ENCODE peak calls at places on chromosomes 5 and 9, in six cellular contexts. One of them, this sample, is unnamed.

GRCh38 chr5:121503111-121503840 is 348.4 kb upstream of the FTMT start:
- DNase-seq in GM12891: no peak
- DNase-seq in stimulated activated CD4-positive, alpha-beta T cell treated with anti-CD3 and anti-CD28 coated beads, TNF-alpha, amount 100 ng/mL, for 1 hour: no peak
- DNase-seq in HFF-Myc: no peak
- DNase-seq in GM13977: no peak
- DNase-seq in activated naive CD4-positive, alpha-beta T cell treated with anti-CD3 and anti-CD28 coated beads, Interleukin-2, amount 50 U/mL, for 72 hours: no peak
- DNase-seq in this sample: peak

GRCh38 chr5:163473613-163474243 is 13.3 kb downstream of the HMMR start:
- DNase-seq in GM12891: no peak
- DNase-seq in stimulated activated CD4-positive, alpha-beta T cell treated with anti-CD3 and anti-CD28 coated beads, TNF-alpha, amount 100 ng/mL, for 1 hour: no peak
- DNase-seq in HFF-Myc: no peak
- DNase-seq in GM13977: peak
- DNase-seq in activated naive CD4-positive, alpha-beta T cell treated with anti-CD3 and anti-CD28 coated beads, Interleukin-2, amount 50 U/mL, for 72 hours: no peak
- DNase-seq in this sample: no peak

GRCh38 chr5:71865202-71865601 is 146.1 kb downstream of the CARTPT start:
- DNase-seq in GM12891: no peak
- DNase-seq in stimulated activated CD4-positive, alpha-beta T cell treated with anti-CD3 and anti-CD28 coated beads, TNF-alpha, amount 100 ng/mL, for 1 hour: no peak
- DNase-seq in HFF-Myc: no peak
- DNase-seq in GM13977: no peak
- DNase-seq in activated naive CD4-positive, alpha-beta T cell treated with anti-CD3 and anti-CD28 coated beads, Interleukin-2, amount 50 U/mL, for 72 hours: no peak
- DNase-seq in this sample: no peak

GRCh38 chr5:66230551-66230950 is 86.5 kb downstream of the SREK1 start:
- DNase-seq in GM12891: no peak
- DNase-seq in stimulated activated CD4-positive, alpha-beta T cell treated with anti-CD3 and anti-CD28 coated beads, TNF-alpha, amount 100 ng/mL, for 1 hour: no peak
- DNase-seq in HFF-Myc: no peak
- DNase-seq in GM13977: no peak
- DNase-seq in activated naive CD4-positive, alpha-beta T cell treated with anti-CD3 and anti-CD28 coated beads, Interleukin-2, amount 50 U/mL, for 72 hours: no peak
- DNase-seq in this sample: peak

GRCh38 chr9:37290881-37291485 is 131.5 kb upstream of the GRHPR start:
- DNase-seq in GM12891: no peak
- DNase-seq in stimulated activated CD4-positive, alpha-beta T cell treated with anti-CD3 and anti-CD28 coated beads, TNF-alpha, amount 100 ng/mL, for 1 hour: no peak
- DNase-seq in HFF-Myc: no peak
- DNase-seq in GM13977: peak
- DNase-seq in activated naive CD4-positive, alpha-beta T cell treated with anti-CD3 and anti-CD28 coated beads, Interleukin-2, amount 50 U/mL, for 72 hours: no peak
- DNase-seq in this sample: no peak

GRCh38 chr5:177310757-177311173 is 933 bp downstream of the MXD3 start:
- DNase-seq in GM12891: no peak
- DNase-seq in stimulated activated CD4-positive, alpha-beta T cell treated with anti-CD3 and anti-CD28 coated beads, TNF-alpha, amount 100 ng/mL, for 1 hour: no peak
- DNase-seq in HFF-Myc: no peak
- DNase-seq in GM13977: no peak
- DNase-seq in activated naive CD4-positive, alpha-beta T cell treated with anti-CD3 and anti-CD28 coated beads, Interleukin-2, amount 50 U/mL, for 72 hours: no peak
- DNase-seq in this sample: peak

GRCh38 chr9:132249123-132249522 is 87.3 kb downstream of the NTNG2 start:
- DNase-seq in GM12891: no peak
- DNase-seq in stimulated activated CD4-positive, alpha-beta T cell treated with anti-CD3 and anti-CD28 coated beads, TNF-alpha, amount 100 ng/mL, for 1 hour: no peak
- DNase-seq in HFF-Myc: no peak
- DNase-seq in GM13977: no peak
- DNase-seq in activated naive CD4-positive, alpha-beta T cell treated with anti-CD3 and anti-CD28 coated beads, Interleukin-2, amount 50 U/mL, for 72 hours: no peak
- DNase-seq in this sample: no peak

GRCh38 chr5:19099195-19099594 is 888.8 kb downstream of the CDH18 start:
- DNase-seq in GM12891: no peak
- DNase-seq in stimulated activated CD4-positive, alpha-beta T cell treated with anti-CD3 and anti-CD28 coated beads, TNF-alpha, amount 100 ng/mL, for 1 hour: no peak
- DNase-seq in HFF-Myc: no peak
- DNase-seq in GM13977: no peak
- DNase-seq in activated naive CD4-positive, alpha-beta T cell treated with anti-CD3 and anti-CD28 coated beads, Interleukin-2, amount 50 U/mL, for 72 hours: no peak
- DNase-seq in this sample: no peak

GRCh38 chr9:23826120-23826629 is at the start of gene ELAVL2:
- DNase-seq in GM12891: no peak
- DNase-seq in stimulated activated CD4-positive, alpha-beta T cell treated with anti-CD3 and anti-CD28 coated beads, TNF-alpha, amount 100 ng/mL, for 1 hour: no peak
- DNase-seq in HFF-Myc: peak
- DNase-seq in GM13977: no peak
- DNase-seq in activated naive CD4-positive, alpha-beta T cell treated with anti-CD3 and anti-CD28 coated beads, Interleukin-2, amount 50 U/mL, for 72 hours: no peak
- DNase-seq in this sample: peak

GRCh38 chr5:8013951-8014844 is 145.2 kb downstream of the MTRR start:
- DNase-seq in GM12891: no peak
- DNase-seq in stimulated activated CD4-positive, alpha-beta T cell treated with anti-CD3 and anti-CD28 coated beads, TNF-alpha, amount 100 ng/mL, for 1 hour: no peak
- DNase-seq in HFF-Myc: no peak
- DNase-seq in GM13977: no peak
- DNase-seq in activated naive CD4-positive, alpha-beta T cell treated with anti-CD3 and anti-CD28 coated beads, Interleukin-2, amount 50 U/mL, for 72 hours: no peak
- DNase-seq in this sample: no peak

This sample was measured in GM23338.